ENCODE peak calls at places on chromosomes 5 and 9, in six cellular contexts. H, D, S, Y, T and X are unnamed samples.

GRCh38 chr5:136724161-136724560 is 358.8 kb upstream of the TRPC7 start:
- DNase-seq in H (no peak), D (no peak), S (no peak), Y (no peak), T (no peak), X (no peak)

GRCh38 chr5:71621268-71621667 is 34.1 kb downstream of the MCCC2 start:
- DNase-seq in H (no peak), D (no peak), S (no peak), Y (no peak), T (no peak), X (no peak)

GRCh38 chr9:122406264-122406890 is 35.6 kb downstream of the PTGS1 start:
- DNase-seq in H (no peak), D (no peak), S (no peak), Y (no peak), T (no peak), X (no peak)

GRCh38 chr9:105901514-105902109 is 207.3 kb downstream of the TMEM38B start:
- DNase-seq in H (no peak), D (peak), S (peak), Y (peak), T (peak), X (no peak)

GRCh38 chr5:167949435-167949834 is 342.0 kb upstream of the WWC1 start:
- DNase-seq in H (no peak), D (no peak), S (no peak), Y (no peak), T (no peak), X (no peak)

GRCh38 chr5:142472306-142472951 is 147.6 kb upstream of the SPRY4 start:
- DNase-seq in H (peak), D (no peak), S (no peak), Y (no peak), T (peak), X (no peak)

GRCh38 chr5:85293139-85293785 is 908.6 kb upstream of the EDIL3 start:
- DNase-seq in H (peak), D (no peak), S (no peak), Y (no peak), T (no peak), X (no peak)

GRCh38 chr9:33307067-33307466 is 16.8 kb downstream of the NFX1 start:
- DNase-seq in H (no peak), D (no peak), S (no peak), Y (no peak), T (no peak), X (no peak)

GRCh38 chr9:127847155-127847463 is 7.3 kb downstream of the ENG start:
- DNase-seq in H (no peak), D (no peak), S (no peak), Y (no peak), T (peak), X (no peak)

GRCh38 chr9:98971168-98971914 is 27.6 kb downstream of the COL15A1 start:
- DNase-seq in H (no peak), D (no peak), S (peak), Y (peak), T (no peak), X (no peak)

GRCh38 chr5:58314356-58315045 is 145.4 kb downstream of the PLK2 start:
- DNase-seq in H (no peak), D (no peak), S (no peak), Y (no peak), T (no peak), X (no peak)

GRCh38 chr9:91795500-91796241 is 154.4 kb downstream of the ROR2 start:
- DNase-seq in H (no peak), D (no peak), S (peak), Y (no peak), T (no peak), X (no peak)

GRCh38 chr5:74361406-74362358 is 278.8 kb downstream of the ENC1 start:
- DNase-seq in H (no peak), D (no peak), S (no peak), Y (no peak), T (no peak), X (no peak)

GRCh38 chr5:146510528-146510927 is 5.5 kb downstream of the GPR151 start:
- DNase-seq in H (no peak), D (no peak), S (no peak), Y (no peak), T (no peak), X (no peak)

GRCh38 chr5:77846422-77847128 is 70.4 kb upstream of the TBCA start:
- DNase-seq in H (no peak), D (no peak), S (no peak), Y (peak), T (no peak), X (no peak)

GRCh38 chr9:38708759-38709158 is 11.2 kb downstream of the FAM240B start:
- DNase-seq in H (no peak), D (no peak), S (no peak), Y (no peak), T (no peak), X (no peak)

GRCh38 chr5:124570285-124571035 is 176.0 kb downstream of the ZNF608 start:
- DNase-seq in H (no peak), D (no peak), S (no peak), Y (no peak), T (no peak), X (no peak)

GRCh38 chr9:133960568-133961129 is 31.5 kb downstream of the VAV2 start:
- DNase-seq in H (no peak), D (no peak), S (no peak), Y (no peak), T (peak), X (no peak)

GRCh38 chr5:1851290-1851934 is 31.3 kb downstream of the IRX4 start:
- DNase-seq in H (no peak), D (no peak), S (no peak), Y (no peak), T (no peak), X (no peak)